ENCODE peak calls at places on chromosome 2, in five cellular contexts. K is K562, Z is SK-N-SH, X is GM12878, S is HepG2. R is an unnamed sample.

GRCh38 chr2:122136071-122136470 is 380.6 kb downstream of the TSN start:
- DNase-seq in K (peak; percentile 48), Z (peak; percentile 40), X (no peak), S (peak; percentile 56), R (peak; percentile 36)

GRCh38 chr2:159069229-159069628 is 100.8 kb downstream of the TANC1 start:
- DNase-seq in K (no peak), Z (no peak), X (no peak), S (no peak), R (no peak)

GRCh38 chr2:181430406-181431199 is 26.6 kb upstream of the ITGA4 start:
- DNase-seq in K (no peak), Z (no peak), X (no peak), S (no peak), R (no peak)

GRCh38 chr2:46169452-46169851 is 127.8 kb upstream of the EPAS1 start:
- DNase-seq in K (no peak), Z (no peak), X (no peak), S (no peak), R (no peak)

GRCh38 chr2:105112345-105112744 is 74.5 kb downstream of the MRPS9 start:
- DNase-seq in K (no peak), Z (no peak), X (no peak), S (no peak), R (no peak)

GRCh38 chr2:60819155-60819862 is 62.1 kb upstream of the REL start:
- DNase-seq in K (no peak), Z (no peak), X (no peak), S (no peak), R (no peak)

GRCh38 chr2:37720533-37721218 is 49.2 kb upstream of the CDC42EP3 start:
- DNase-seq in K (no peak), Z (no peak), X (no peak), S (no peak), R (no peak)

GRCh38 chr2:224712346-224712745 is 3.8 kb downstream of the CCDC195 start:
- DNase-seq in K (no peak), Z (peak; percentile 8), X (no peak), S (no peak), R (no peak)

GRCh38 chr2:20223345-20224190 is 1.4 kb downstream of the SDC1 start:
- DNase-seq in K (no peak), Z (peak; percentile 97), X (no peak), S (peak; percentile 61), R (peak; percentile 49)

GRCh38 chr2:75055820-75056675 is 97.6 kb downstream of the POLE4 start:
- DNase-seq in K (no peak), Z (no peak), X (peak; percentile 94), S (no peak), R (no peak)

GRCh38 chr2:102940684-102941083 is 178.9 kb downstream of the TMEM182 start:
- DNase-seq in K (no peak), Z (no peak), X (no peak), S (no peak), R (no peak)

GRCh38 chr2:12173271-12173942 is 427.0 kb downstream of the LPIN1 start:
- DNase-seq in K (no peak), Z (no peak), X (no peak), S (no peak), R (no peak)

GRCh38 chr2:237625216-237625705 is 2.1 kb upstream of the LRRFIP1 start:
- DNase-seq in K (no peak), Z (no peak), X (no peak), S (peak; percentile 39), R (no peak)

GRCh38 chr2:85806358-85807118 is 52.7 kb downstream of the ATOH8 start:
- DNase-seq in K (no peak), Z (no peak), X (no peak), S (peak; percentile 87), R (no peak)

GRCh38 chr2:128584296-128584900 is 265.7 kb upstream of the HS6ST1 start:
- DNase-seq in K (no peak), Z (no peak), X (no peak), S (no peak), R (no peak)

GRCh38 chr2:160028431-160029269 is 33.8 kb downstream of the PLA2R1 start:
- DNase-seq in K (no peak), Z (no peak), X (no peak), S (no peak), R (no peak)

GRCh38 chr2:118806797-118807667 is 40.4 kb downstream of the EN1 start:
- DNase-seq in K (peak; percentile 56), Z (no peak), X (no peak), S (no peak), R (no peak)

GRCh38 chr2:172281648-172282576 is 145.5 kb upstream of the ITGA6 start:
- DNase-seq in K (no peak), Z (no peak), X (no peak), S (no peak), R (no peak)

GRCh38 chr2:95389256-95390119 is 13.0 kb upstream of the FAHD2A start:
- DNase-seq in K (peak; percentile 81), Z (peak; percentile 86), X (no peak), S (no peak), R (peak; percentile 88)

DNA sequence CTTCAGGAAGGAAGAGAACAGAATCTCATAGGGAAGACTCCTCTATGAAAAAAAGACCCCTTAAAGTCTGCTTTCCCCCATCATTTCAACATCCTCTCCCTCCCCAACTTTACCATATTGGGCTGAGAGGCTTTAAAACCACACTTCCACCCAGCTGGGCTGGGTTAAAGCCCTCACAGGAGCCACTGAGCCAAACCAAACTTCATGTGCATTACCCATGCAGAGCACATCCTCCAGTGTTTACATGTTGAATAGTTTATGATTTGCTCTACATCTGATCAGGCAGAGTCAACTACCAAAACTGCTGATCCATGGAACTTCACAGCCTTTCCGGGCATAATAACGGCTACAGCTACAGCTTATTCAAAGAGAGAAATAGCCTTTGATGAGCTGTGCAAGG is 38.9 kb downstream of the MAIP1 start:
- DNase-seq in K (no peak), Z (no peak), X (no peak), S (no peak), R (no peak)
- TF ChIP-seq FOXM1 in K (no peak), Z (no peak), X (no peak), S (no peak), R (no peak)

GRCh38 chr2:234341332-234341985 is 155.4 kb downstream of the ARL4C start:
- DNase-seq in K (no peak), Z (no peak), X (no peak), S (no peak), R (no peak)
- TF ChIP-seq FOXM1 in K (no peak), Z (no peak), X (no peak), S (no peak), R (no peak)

DNA sequence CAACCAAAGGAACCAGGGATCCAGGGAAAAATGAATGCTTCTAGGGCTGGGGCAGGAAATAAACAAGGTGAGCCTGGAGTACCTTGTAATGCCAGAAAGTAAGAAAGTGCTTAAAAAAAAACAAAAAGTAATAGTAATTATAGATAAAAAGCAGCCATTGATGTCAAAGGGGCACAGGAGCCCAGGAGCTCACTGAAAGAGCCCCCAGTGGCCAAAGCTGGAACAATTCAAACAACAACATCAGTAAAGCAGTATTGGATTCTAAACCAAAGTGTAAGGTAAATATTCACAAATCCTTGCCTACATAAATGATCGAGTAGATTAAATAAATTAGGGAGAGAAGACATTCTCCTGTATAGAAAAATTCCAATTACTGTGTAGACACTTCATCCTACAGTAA is 114.3 kb upstream of the ARL4C start:
- DNase-seq in K (no peak), Z (no peak), X (no peak), S (peak; percentile 38), R (no peak)
- TF ChIP-seq FOXM1 in K (no peak), Z (no peak), X (no peak), S (no peak), R (no peak)

DNA sequence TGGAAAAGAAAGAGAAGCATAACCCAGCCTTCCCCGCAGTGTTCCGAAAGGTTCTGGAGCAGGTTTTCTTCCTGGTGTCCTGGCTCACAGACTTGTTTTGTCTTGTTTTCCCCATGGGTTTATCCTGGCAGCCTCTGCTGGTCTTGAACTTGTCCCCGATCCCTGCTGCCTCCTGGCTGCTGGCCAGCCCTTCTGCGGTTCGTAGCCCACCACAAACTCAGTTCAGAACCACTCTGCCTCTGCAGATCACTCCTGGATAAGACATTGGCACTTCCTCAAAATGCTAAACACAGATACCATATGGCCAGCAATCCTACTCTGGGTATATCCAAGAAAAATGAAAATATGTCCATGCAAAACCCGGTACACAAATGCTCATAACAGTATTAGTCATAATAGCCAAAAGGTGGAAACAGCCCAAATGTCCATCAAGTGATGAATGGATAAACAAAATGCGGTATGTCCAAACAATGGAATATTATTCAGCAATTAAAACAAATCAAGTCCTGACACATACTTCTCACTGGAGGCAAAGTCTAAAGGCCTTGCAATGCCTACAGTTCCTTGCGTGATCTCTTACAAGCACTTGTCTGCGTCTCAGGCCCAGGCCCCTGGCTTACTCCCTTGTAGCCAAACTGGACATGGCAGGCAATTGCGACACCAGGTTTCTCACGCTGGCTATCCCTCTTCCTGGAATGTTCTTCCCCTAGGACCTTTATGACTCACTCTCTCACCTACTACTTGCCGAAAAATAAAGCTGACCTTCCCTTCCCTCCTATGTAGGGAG is 28.0 kb upstream of the ARHGEF4 start:
- DNase-seq in K (no peak), Z (no peak), X (no peak), S (no peak), R (no peak)
- TF ChIP-seq FOXM1 in K (no peak), Z (no peak), X (no peak), S (no peak), R (no peak)

DNA sequence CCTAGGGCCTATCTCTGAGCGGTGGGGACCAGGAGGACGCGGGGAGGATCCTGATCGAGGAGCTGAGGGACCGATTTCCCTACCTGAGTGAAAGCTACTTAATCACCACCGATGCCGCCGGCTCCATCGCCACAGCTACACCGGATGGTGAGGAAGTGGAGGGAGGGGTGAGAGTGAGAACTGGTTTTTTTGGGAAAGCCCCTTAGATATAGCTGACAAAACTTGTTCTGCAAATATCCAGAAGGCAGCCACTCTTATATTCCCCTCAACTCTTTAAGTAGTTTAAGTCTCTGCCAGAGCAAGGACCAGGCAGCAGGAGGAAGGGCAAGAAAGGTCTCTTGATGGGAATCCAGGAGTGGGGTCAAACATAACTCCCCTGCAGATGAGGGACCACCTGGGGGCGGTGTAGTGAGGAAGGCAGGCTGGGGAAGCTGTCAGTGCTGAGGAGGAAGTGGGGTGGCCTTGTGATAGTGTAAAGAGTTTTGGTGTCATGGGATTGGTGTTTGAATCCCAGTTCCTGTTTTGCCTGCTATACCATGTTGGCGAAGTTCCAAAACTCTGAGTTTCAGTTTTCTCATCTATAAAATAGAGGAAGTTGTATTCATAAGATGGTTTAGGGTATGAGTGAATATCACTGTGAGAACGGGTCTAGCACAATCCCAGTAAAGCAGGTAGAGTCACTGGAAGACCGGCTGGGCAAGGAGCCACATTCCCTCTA is 3.4 kb downstream of the NAGK start:
- DNase-seq in K (peak; percentile 36), Z (no peak), X (peak; percentile 94), S (no peak), R (no peak)
- TF ChIP-seq FOXM1 in K (no peak), Z (no peak), X (no peak), S (no peak), R (no peak)

DNA sequence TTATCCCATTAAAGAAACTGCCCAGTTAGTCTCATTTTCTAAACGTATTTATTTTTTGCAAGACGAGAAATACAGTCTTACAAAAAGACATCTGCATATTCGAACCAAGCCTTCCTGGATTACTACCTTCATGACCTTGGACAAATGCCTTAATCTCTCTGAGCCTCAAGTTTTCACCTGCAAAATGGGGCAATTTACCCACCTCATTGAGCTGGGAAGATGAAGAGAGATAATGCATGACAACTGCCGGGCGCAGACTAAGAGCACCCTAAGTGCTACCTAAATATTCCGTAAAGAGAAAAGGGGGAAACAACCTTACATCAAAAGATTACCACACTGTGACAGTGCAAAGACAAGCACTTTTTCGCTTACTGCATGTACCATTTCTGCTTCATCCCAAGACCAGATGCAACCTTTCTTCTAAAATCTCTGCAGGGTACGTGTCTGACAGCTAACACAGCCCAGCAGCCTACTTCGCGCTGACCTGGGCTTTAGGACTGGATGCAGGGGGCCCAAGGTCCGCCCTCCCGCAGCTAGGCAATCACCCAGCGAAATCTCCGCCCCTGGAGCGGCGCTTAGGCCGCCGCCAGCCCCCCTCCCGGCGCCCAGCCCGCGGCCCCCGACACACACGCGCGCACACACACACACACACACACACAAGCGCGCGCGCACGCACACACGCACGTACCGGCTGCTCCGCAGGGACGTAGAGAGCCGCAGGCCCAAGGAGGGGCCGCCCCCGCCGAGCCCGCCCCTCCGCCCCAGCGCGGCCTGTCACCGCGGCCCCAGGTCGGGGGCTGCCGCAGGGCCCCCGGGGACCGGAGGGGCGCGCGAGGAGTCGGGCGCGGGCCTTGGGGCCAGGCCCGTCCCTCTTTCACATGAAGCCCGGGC is 766 bp downstream of the MAP3K2 start:
- DNase-seq in K (peak; percentile 73), Z (peak; percentile 89), X (no peak), S (peak; percentile 91), R (peak; percentile 73)
- TF ChIP-seq FOXM1 in K (no peak), Z (no peak), X (no peak), S (no peak), R (peak; percentile 36)